ENCODE peak calls at places on chromosomes 16 and 17, in four cellular contexts. Y, N, J and U are unnamed samples.

GRCh38 chr16:66549284-66550131 is at the start of gene TK2:
- DNase-seq in Y (peak), N (peak), J (peak), U (no peak)

GRCh38 chr17:57834146-57834741 is 15.6 kb downstream of the MRPS23 start:
- DNase-seq in Y (no peak), N (peak), J (no peak), U (peak)

GRCh38 chr17:63293310-63293709 is 152.8 kb downstream of the CYB561 start:
- DNase-seq in Y (no peak), N (no peak), J (no peak), U (no peak)

GRCh38 chr17:35568561-35568960 is 7.9 kb upstream of the SLFN14 start:
- DNase-seq in Y (peak), N (peak), J (no peak), U (no peak)

GRCh38 chr17:67615736-67616135 is 102.0 kb upstream of the NOL11 start:
- DNase-seq in Y (no peak), N (no peak), J (no peak), U (no peak)

GRCh38 chr16:16881771-16882170 is 502.8 kb downstream of the NPIPA7 start:
- DNase-seq in Y (no peak), N (no peak), J (no peak), U (no peak)

GRCh38 chr17:46772013-46772878 is 46.2 kb downstream of the WNT3 start:
- DNase-seq in Y (peak), N (no peak), J (no peak), U (no peak)

GRCh38 chr17:5640726-5641125 is 56.4 kb upstream of the NLRP1 start:
- DNase-seq in Y (no peak), N (no peak), J (no peak), U (no peak)

GRCh38 chr17:78390241-78391050 is 12.0 kb downstream of the PGS1 start:
- DNase-seq in Y (peak), N (no peak), J (no peak), U (peak)

GRCh38 chr16:58467915-58468314 is 32.0 kb upstream of the NDRG4 start:
- DNase-seq in Y (no peak), N (no peak), J (no peak), U (no peak)

GRCh38 chr17:80812362-80813088 is 179.1 kb upstream of the CHMP6 start:
- DNase-seq in Y (no peak), N (no peak), J (no peak), U (no peak)

GRCh38 chr16:27729516-27730304 is 179.8 kb downstream of the KATNIP start:
- DNase-seq in Y (no peak), N (no peak), J (no peak), U (no peak)